ENCODE peak calls at places on chromosomes 12 and 14, in four cellular contexts. O, G, E and F are unnamed samples.

GRCh38 chr12:129901256-129901655 is 2.6 kb downstream of the TMEM132D start:
- DNase-seq in O (no peak), G (no peak), E (no peak), F (no peak)

GRCh38 chr12:95215925-95216324 is 1.3 kb downstream of the FGD6 start:
- DNase-seq in O (no peak), G (no peak), E (peak; percentile 26), F (peak; percentile 30)

GRCh38 chr12:123363743-123364531 is 710 bp downstream of the SBNO1 start:
- DNase-seq in O (no peak), G (no peak), E (peak; percentile 44), F (peak; percentile 47)

GRCh38 chr14:101201535-101202125 is 298.1 kb upstream of the RTL1 start:
- DNase-seq in G (no peak), O (no peak), E (no peak), F (no peak)

GRCh38 chr14:59998575-59998974 is 78.6 kb downstream of the LRRC9 start:
- DNase-seq in E (no peak), O (no peak), G (no peak), F (no peak)

GRCh38 chr14:102964152-102964730 is 41.8 kb downstream of the AMN start:
- DNase-seq in G (no peak), E (no peak), O (no peak), F (no peak)

GRCh38 chr12:28905220-28905940 is 243.7 kb upstream of the FAR2 start:
- DNase-seq in O (no peak), G (no peak), E (no peak), F (no peak)

GRCh38 chr12:113244015-113244983 is 23.0 kb downstream of the TPCN1 start:
- DNase-seq in O (no peak), E (no peak), G (no peak), F (no peak)

GRCh38 chr12:14138495-14138894 is 157.1 kb upstream of the GRIN2B start:
- DNase-seq in G (no peak), E (peak; percentile 1), O (no peak), F (no peak)

GRCh38 chr12:6262635-6263034 is 47.8 kb upstream of the PLEKHG6 start:
- DNase-seq in G (no peak), E (peak; percentile 22), O (no peak), F (no peak)

GRCh38 chr14:93133476-93133875 is 17.8 kb upstream of the ITPK1 start:
- DNase-seq in E (no peak), O (no peak), G (no peak), F (no peak)

GRCh38 chr12:86104087-86104486 is 152.1 kb downstream of the MGAT4C start:
- DNase-seq in E (no peak), G (no peak), O (no peak), F (no peak)

GRCh38 chr14:97848351-97848980 is 1051.3 kb downstream of the VRK1 start:
- DNase-seq in E (no peak), G (no peak), O (no peak), F (no peak)

GRCh38 chr14:60508707-60509437 is at the start of gene SIX6:
- DNase-seq in E (no peak), G (no peak), O (no peak), F (no peak)

GRCh38 chr14:91947196-91948184 is at the start of gene FBLN5:
- DNase-seq in O (no peak), G (peak; percentile 3), E (no peak), F (no peak)

GRCh38 chr12:99130808-99131538 is 485.9 kb downstream of the APAF1 start:
- DNase-seq in G (no peak), E (no peak), O (peak; percentile 50), F (no peak)

GRCh38 chr14:51652168-51653095 is 722 bp downstream of the FRMD6 start:
- DNase-seq in G (no peak), E (no peak), O (no peak), F (no peak)

GRCh38 chr14:101587403-101587998 is 26.2 kb downstream of the DIO3 start:
- DNase-seq in G (no peak), E (no peak), O (no peak), F (no peak)

GRCh38 chr12:124915249-124916236 is 1.1 kb upstream of the UBC start:
- DNase-seq in O (no peak), E (peak; percentile 84), G (no peak), F (peak; percentile 51)

GRCh38 chr12:66035289-66035961 is 95.1 kb downstream of the LLPH start:
- DNase-seq in E (peak; percentile 34), G (no peak), O (no peak), F (peak; percentile 42)

GRCh38 chr14:97976861-97977260 is 1179.7 kb downstream of the VRK1 start:
- DNase-seq in O (no peak), G (no peak), E (no peak), F (no peak)

GRCh38 chr14:103243764-103244737 is 90.0 kb upstream of the EIF5 start:
- DNase-seq in E (no peak), O (no peak), G (no peak), F (peak; percentile 65)

GRCh38 chr14:20388159-20388558 is 25.1 kb downstream of the TEP1 start:
- DNase-seq in O (no peak), E (no peak), G (no peak), F (no peak)

GRCh38 chr12:68378859-68379628 is 46.9 kb upstream of the MDM1 start:
- DNase-seq in E (peak; percentile 69), O (no peak), G (no peak), F (no peak)

GRCh38 chr14:42222924-42223471 is 616.3 kb downstream of the LRFN5 start:
- DNase-seq in E (no peak), G (no peak), O (peak; percentile 67), F (no peak)

GRCh38 chr12:93146278-93146939 is 217.3 kb upstream of the EEA1 start:
- DNase-seq in O (no peak), E (peak; percentile 25), G (no peak), F (no peak)

GRCh38 chr12:68113644-68114043 is 45.9 kb downstream of the IFNG start:
- DNase-seq in G (no peak), O (no peak), E (peak; percentile 30), F (no peak)

GRCh38 chr12:44502681-44503080 is 373.4 kb downstream of the NELL2 start:
- DNase-seq in E (no peak), G (no peak), O (no peak), F (no peak)

GRCh38 chr14:77498120-77498979 is at the start of gene ISM2:
- DNase-seq in O (no peak), E (peak; percentile 51), G (no peak), F (peak; percentile 44)

GRCh38 chr12:47558625-47559345 is 147.0 kb downstream of the RPAP3 start:
- DNase-seq in O (no peak), G (no peak), E (no peak), F (no peak)

GRCh38 chr14:59248170-59248569 is 59.7 kb downstream of the DAAM1 start:
- DNase-seq in G (no peak), O (no peak), E (no peak), F (no peak)

GRCh38 chr14:90409209-90409730 is 12.4 kb downstream of the CALM1 start:
- DNase-seq in G (no peak), E (no peak), O (no peak), F (no peak)

GRCh38 chr14:101711041-101711861 is 50.3 kb upstream of the PPP2R5C start:
- DNase-seq in O (no peak), G (no peak), E (peak; percentile 72), F (no peak)

GRCh38 chr14:104224516-104225281 is 86.3 kb downstream of the KIF26A start:
- DNase-seq in E (peak; percentile 27), O (no peak), G (no peak), F (no peak)

GRCh38 chr14:104283197-104284106 is 145.1 kb downstream of the KIF26A start:
- DNase-seq in O (no peak), E (no peak), G (no peak), F (no peak)

GRCh38 chr12:47949441-47950341 is 13.7 kb upstream of the TMEM106C start:
- DNase-seq in E (peak; percentile 84), O (no peak), G (peak; percentile 61), F (peak; percentile 76)

DNA sequence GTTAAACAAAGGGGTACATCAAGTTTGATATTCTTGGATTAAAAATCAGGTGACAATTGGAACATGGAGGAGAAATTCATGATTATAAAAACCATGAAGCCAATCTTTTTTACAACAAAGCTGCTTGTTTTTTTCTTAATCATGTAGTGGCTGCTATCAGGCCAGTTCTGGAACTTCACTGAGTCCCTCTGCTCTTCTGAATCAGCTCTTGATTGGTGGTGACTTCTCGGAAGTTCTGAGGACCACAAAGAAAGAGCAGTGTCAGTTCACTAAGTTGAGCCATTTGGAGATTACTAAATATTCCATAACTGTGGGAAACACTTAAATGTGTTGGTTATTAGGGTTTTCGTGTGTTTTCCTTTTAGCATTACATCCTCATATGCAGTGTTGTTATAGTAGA is 8.5 kb downstream of the EIF4B start:
- DNase-seq in E (no peak), O (no peak), G (no peak), F (no peak)
- H2AFZ ChIP-seq in E (no peak overlapping the region), O (no peak overlapping the region), G (no peak overlapping the region), F (no peak overlapping the region)

GRCh38 chr12:76142305-76142704 is 57.8 kb upstream of the NAP1L1 start:
- DNase-seq in G (no peak), E (no peak), O (no peak), F (no peak)

GRCh38 chr12:76135456-76135855 is 51.0 kb upstream of the NAP1L1 start:
- DNase-seq in O (no peak), E (no peak), G (no peak), F (no peak)

GRCh38 chr12:76143343-76144252 is 59.1 kb upstream of the NAP1L1 start:
- DNase-seq in G (no peak), E (no peak), O (peak; percentile 38), F (no peak)

GRCh38 chr12:76138656-76139055 is 54.2 kb upstream of the NAP1L1 start:
- DNase-seq in E (no peak), O (no peak), G (no peak), F (no peak)

GRCh38 chr12:76137611-76138010 is 53.1 kb upstream of the NAP1L1 start:
- DNase-seq in E (no peak), G (no peak), O (no peak), F (no peak)
- TF ChIP-seq CBX5 in E (no peak), G (no peak), O (no peak), F (no peak)

GRCh38 chr12:33323823-33324222 is 115.8 kb downstream of the SYT10 start:
- DNase-seq in G (no peak), E (no peak), O (no peak), F (no peak)

DNA sequence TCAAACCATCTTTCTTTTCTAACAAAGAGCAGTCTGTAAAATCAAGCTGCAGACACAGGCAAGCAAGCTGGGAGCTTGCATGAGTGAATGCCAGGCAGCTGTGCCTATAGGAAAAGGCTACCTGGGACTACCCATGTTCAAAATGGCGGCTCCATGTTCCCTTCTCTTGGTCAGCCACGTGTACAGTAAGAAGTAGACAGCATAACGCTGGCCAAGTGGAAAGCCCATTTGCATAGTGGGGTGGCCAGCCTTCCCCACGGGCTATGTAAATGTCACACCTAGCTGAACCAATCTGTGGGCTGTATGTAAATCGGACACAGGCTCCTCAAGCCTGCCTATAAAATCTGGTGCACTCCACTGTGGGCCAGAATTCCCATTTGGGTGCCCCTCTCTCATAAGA is 117.1 kb downstream of the SYT10 start:
- DNase-seq in O (no peak), G (no peak), E (peak; percentile 57), F (no peak)
- H2AFZ ChIP-seq in O (no peak overlapping the region), G (peak overlapping the region; percentile 88), E (peak overlapping the region; percentile 86), F (peak overlapping the region; percentile 27)

GRCh38 chr12:104886418-104887401 is 71.4 kb downstream of the SLC41A2 start:
- DNase-seq in O (no peak), G (no peak), E (no peak), F (no peak)

GRCh38 chr12:104888892-104889291 is 69.2 kb downstream of the SLC41A2 start:
- DNase-seq in E (no peak), O (no peak), G (no peak), F (no peak)

GRCh38 chr12:104890463-104891096 is 67.5 kb downstream of the SLC41A2 start:
- DNase-seq in O (no peak), G (no peak), E (no peak), F (no peak)

GRCh38 chr12:104889735-104890134 is 68.4 kb downstream of the SLC41A2 start:
- DNase-seq in G (no peak), O (no peak), E (no peak), F (no peak)

GRCh38 chr12:104888456-104888855 is 69.6 kb downstream of the SLC41A2 start:
- DNase-seq in G (no peak), E (no peak), O (no peak), F (no peak)
- TF ChIP-seq CBX5 in G (no peak), E (no peak), O (no peak), F (no peak)